ENCODE peak calls at places on chromosome 7, in five cellular contexts. One of them, this sample, is unnamed.

GRCh38 chr7:27187158-27187701 is 2.2 kb upstream of the HOXA11 start:
- DNase-seq in transverse colon: no peak
- DNase-seq in gastrocnemius medialis: no peak
- DNase-seq in ELR: peak
- DNase-seq in CD4-positive, alpha-beta T cell: no peak
- DNase-seq in this sample: no peak

GRCh38 chr7:50826371-50827172 is 43.9 kb upstream of the GRB10 start:
- DNase-seq in transverse colon: no peak
- DNase-seq in gastrocnemius medialis: no peak
- DNase-seq in ELR: peak
- DNase-seq in CD4-positive, alpha-beta T cell: no peak
- DNase-seq in this sample: no peak

GRCh38 chr7:152752513-152752912 is 7.0 kb upstream of the ACTR3B start:
- DNase-seq in transverse colon: no peak
- DNase-seq in gastrocnemius medialis: no peak
- DNase-seq in ELR: no peak
- DNase-seq in CD4-positive, alpha-beta T cell: no peak
- DNase-seq in this sample: no peak

GRCh38 chr7:151404216-151405011 is 5.4 kb downstream of the WDR86 start:
- DNase-seq in transverse colon: peak
- DNase-seq in gastrocnemius medialis: no peak
- DNase-seq in ELR: peak
- DNase-seq in CD4-positive, alpha-beta T cell: no peak
- DNase-seq in this sample: no peak

GRCh38 chr7:30251708-30252329 is 32.6 kb upstream of the ZNRF2 start:
- DNase-seq in transverse colon: no peak
- DNase-seq in gastrocnemius medialis: no peak
- DNase-seq in ELR: no peak
- DNase-seq in CD4-positive, alpha-beta T cell: no peak
- DNase-seq in this sample: no peak

GRCh38 chr7:43869898-43870240 is 552 bp upstream of the MRPS24 start:
- DNase-seq in transverse colon: peak
- DNase-seq in gastrocnemius medialis: peak
- DNase-seq in ELR: peak
- DNase-seq in CD4-positive, alpha-beta T cell: no peak
- DNase-seq in this sample: no peak

GRCh38 chr7:76217942-76218566 is 16.4 kb downstream of the SRRM3 start:
- DNase-seq in transverse colon: no peak
- DNase-seq in gastrocnemius medialis: no peak
- DNase-seq in ELR: no peak
- DNase-seq in CD4-positive, alpha-beta T cell: no peak
- DNase-seq in this sample: no peak

GRCh38 chr7:84271550-84271949 is 77.0 kb upstream of the SEMA3A start:
- DNase-seq in transverse colon: no peak
- DNase-seq in gastrocnemius medialis: no peak
- DNase-seq in ELR: no peak
- DNase-seq in CD4-positive, alpha-beta T cell: no peak
- DNase-seq in this sample: no peak

GRCh38 chr7:42069625-42070024 is 167.4 kb downstream of the GLI3 start:
- DNase-seq in transverse colon: no peak
- DNase-seq in gastrocnemius medialis: no peak
- DNase-seq in ELR: no peak
- DNase-seq in CD4-positive, alpha-beta T cell: no peak
- DNase-seq in this sample: no peak

GRCh38 chr7:3068568-3068967 is 24.9 kb upstream of the CARD11 start:
- DNase-seq in transverse colon: no peak
- DNase-seq in gastrocnemius medialis: no peak
- DNase-seq in ELR: no peak
- DNase-seq in CD4-positive, alpha-beta T cell: no peak
- DNase-seq in this sample: no peak

GRCh38 chr7:14908697-14909096 is 6.1 kb upstream of the DGKB start:
- DNase-seq in transverse colon: no peak
- DNase-seq in gastrocnemius medialis: no peak
- DNase-seq in ELR: no peak
- DNase-seq in CD4-positive, alpha-beta T cell: no peak
- DNase-seq in this sample: no peak

GRCh38 chr7:132249591-132249971 is 326.7 kb downstream of the PLXNA4 start:
- DNase-seq in transverse colon: peak
- DNase-seq in gastrocnemius medialis: peak
- DNase-seq in ELR: peak
- DNase-seq in CD4-positive, alpha-beta T cell: no peak
- DNase-seq in this sample: no peak

GRCh38 chr7:79786187-79786586 is 332.7 kb upstream of the MAGI2 start:
- DNase-seq in transverse colon: no peak
- DNase-seq in gastrocnemius medialis: no peak
- DNase-seq in ELR: no peak
- DNase-seq in CD4-positive, alpha-beta T cell: no peak
- DNase-seq in this sample: no peak

GRCh38 chr7:37432240-37432917 is 16.3 kb downstream of the ELMO1 start:
- DNase-seq in transverse colon: no peak
- DNase-seq in gastrocnemius medialis: no peak
- DNase-seq in ELR: no peak
- DNase-seq in CD4-positive, alpha-beta T cell: no peak
- DNase-seq in this sample: no peak

GRCh38 chr7:95396136-95397032 is at the start of gene PON3:
- DNase-seq in transverse colon: peak
- DNase-seq in gastrocnemius medialis: peak
- DNase-seq in ELR: no peak
- DNase-seq in CD4-positive, alpha-beta T cell: no peak
- DNase-seq in this sample: no peak

GRCh38 chr7:130421685-130422084 is 19.1 kb downstream of the CEP41 start:
- DNase-seq in transverse colon: no peak
- DNase-seq in gastrocnemius medialis: no peak
- DNase-seq in ELR: no peak
- DNase-seq in CD4-positive, alpha-beta T cell: no peak
- DNase-seq in this sample: no peak

GRCh38 chr7:141649137-141649864 is 52.7 kb downstream of the DENND11 start:
- DNase-seq in transverse colon: no peak
- DNase-seq in gastrocnemius medialis: no peak
- DNase-seq in ELR: no peak
- DNase-seq in CD4-positive, alpha-beta T cell: no peak
- DNase-seq in this sample: no peak

GRCh38 chr7:28455486-28455885 is 43.2 kb downstream of the CREB5 start:
- DNase-seq in transverse colon: no peak
- DNase-seq in gastrocnemius medialis: no peak
- DNase-seq in ELR: no peak
- DNase-seq in CD4-positive, alpha-beta T cell: no peak
- DNase-seq in this sample: no peak

GRCh38 chr7:2482725-2483451 is 6.7 kb upstream of the GRIFIN start:
- DNase-seq in transverse colon: no peak
- DNase-seq in gastrocnemius medialis: no peak
- DNase-seq in ELR: peak
- DNase-seq in CD4-positive, alpha-beta T cell: no peak
- DNase-seq in this sample: no peak

GRCh38 chr7:152894295-152895170 is 135.0 kb downstream of the ACTR3B start:
- DNase-seq in transverse colon: no peak
- DNase-seq in gastrocnemius medialis: no peak
- DNase-seq in ELR: no peak
- DNase-seq in CD4-positive, alpha-beta T cell: no peak
- DNase-seq in this sample: no peak

GRCh38 chr7:5231811-5232484 is 41.9 kb downstream of the WIPI2 start:
- DNase-seq in transverse colon: peak
- DNase-seq in gastrocnemius medialis: no peak
- DNase-seq in ELR: no peak
- DNase-seq in CD4-positive, alpha-beta T cell: no peak
- DNase-seq in this sample: peak

GRCh38 chr7:88942815-88943501 is 147.4 kb upstream of the TEX47 start:
- DNase-seq in transverse colon: no peak
- DNase-seq in gastrocnemius medialis: no peak
- DNase-seq in ELR: no peak
- DNase-seq in CD4-positive, alpha-beta T cell: no peak
- DNase-seq in this sample: no peak

GRCh38 chr7:157274991-157275427 is 61.8 kb upstream of the DNAJB6 start:
- DNase-seq in transverse colon: no peak
- DNase-seq in gastrocnemius medialis: no peak
- DNase-seq in ELR: no peak
- DNase-seq in CD4-positive, alpha-beta T cell: no peak
- DNase-seq in this sample: peak

GRCh38 chr7:101058355-101058754 is 26.9 kb upstream of the TRIM56 start:
- DNase-seq in transverse colon: peak
- DNase-seq in gastrocnemius medialis: peak
- DNase-seq in ELR: peak
- DNase-seq in CD4-positive, alpha-beta T cell: peak
- DNase-seq in this sample: peak

GRCh38 chr7:139602143-139602722 is 78.7 kb downstream of the CLEC2L start:
- DNase-seq in transverse colon: no peak
- DNase-seq in gastrocnemius medialis: no peak
- DNase-seq in ELR: peak
- DNase-seq in CD4-positive, alpha-beta T cell: no peak
- DNase-seq in this sample: no peak

GRCh38 chr7:18420758-18421157 is 74.8 kb upstream of the HDAC9 start:
- DNase-seq in transverse colon: no peak
- DNase-seq in gastrocnemius medialis: no peak
- DNase-seq in ELR: no peak
- DNase-seq in CD4-positive, alpha-beta T cell: no peak
- DNase-seq in this sample: no peak

This sample was measured in Peyer's patch.